ENCODE peak calls at places on chromosomes 12 and 14, in nine cellular contexts. One of them, this sample, is unnamed.

GRCh38 chr12:112992541-112993398 is 14.5 kb downstream of the OAS2 start:
- DNase-seq in right atrium auricular region: peak; percentile 68
- DNase-seq in small intestine: peak; percentile 64
- DNase-seq in vagina: peak; percentile 58
- DNase-seq in BE2C: peak; percentile 62
- DNase-seq in neural progenitor cell: peak; percentile 74
- DNase-seq in heart right ventricle: peak; percentile 28
- DNase-seq in neuronal stem cell: peak; percentile 38
- DNase-seq in CD8-positive, alpha-beta memory T cell: peak; percentile 21
- DNase-seq in this sample: peak; percentile 52

GRCh38 chr12:53798575-53798974 is 46.8 kb upstream of the CISTR start:
- DNase-seq in neuronal stem cell: no peak
- DNase-seq in BE2C: no peak
- DNase-seq in right atrium auricular region: no peak
- DNase-seq in small intestine: no peak
- DNase-seq in CD8-positive, alpha-beta memory T cell: no peak
- DNase-seq in vagina: no peak
- DNase-seq in neural progenitor cell: no peak
- DNase-seq in heart right ventricle: no peak
- DNase-seq in this sample: no peak

GRCh38 chr12:53752192-53752601 is 418 bp upstream of the CISTR start:
- DNase-seq in neuronal stem cell: no peak
- DNase-seq in neural progenitor cell: no peak
- DNase-seq in BE2C: no peak
- DNase-seq in small intestine: no peak
- DNase-seq in CD8-positive, alpha-beta memory T cell: no peak
- DNase-seq in right atrium auricular region: no peak
- DNase-seq in vagina: no peak
- DNase-seq in heart right ventricle: no peak
- DNase-seq in this sample: no peak

GRCh38 chr14:41597647-41598046 is 9.0 kb upstream of the LRFN5 start:
- DNase-seq in BE2C: peak; percentile 3
- DNase-seq in neuronal stem cell: no peak
- DNase-seq in small intestine: no peak
- DNase-seq in neural progenitor cell: no peak
- DNase-seq in right atrium auricular region: no peak
- DNase-seq in CD8-positive, alpha-beta memory T cell: no peak
- DNase-seq in vagina: no peak
- DNase-seq in heart right ventricle: no peak
- DNase-seq in this sample: no peak

GRCh38 chr14:61662437-61663311 is 32.6 kb upstream of the HIF1A start:
- DNase-seq in BE2C: peak; percentile 82
- DNase-seq in small intestine: peak; percentile 58
- DNase-seq in CD8-positive, alpha-beta memory T cell: peak; percentile 41
- DNase-seq in vagina: no peak
- DNase-seq in neuronal stem cell: no peak
- DNase-seq in neural progenitor cell: peak; percentile 4
- DNase-seq in right atrium auricular region: no peak
- DNase-seq in heart right ventricle: no peak
- DNase-seq in this sample: peak; percentile 46

GRCh38 chr12:51087818-51088217 is 4.4 kb upstream of the CSRNP2 start:
- DNase-seq in CD8-positive, alpha-beta memory T cell: no peak
- DNase-seq in BE2C: no peak
- DNase-seq in neuronal stem cell: no peak
- DNase-seq in neural progenitor cell: no peak
- DNase-seq in small intestine: no peak
- DNase-seq in heart right ventricle: no peak
- DNase-seq in vagina: no peak
- DNase-seq in right atrium auricular region: no peak
- DNase-seq in this sample: no peak

GRCh38 chr14:38255408-38255672 is 553 bp downstream of the CLEC14A start:
- DNase-seq in heart right ventricle: peak; percentile 15
- DNase-seq in vagina: no peak
- DNase-seq in neuronal stem cell: no peak
- DNase-seq in right atrium auricular region: no peak
- DNase-seq in small intestine: peak; percentile 35
- DNase-seq in neural progenitor cell: no peak
- DNase-seq in BE2C: no peak
- DNase-seq in CD8-positive, alpha-beta memory T cell: peak; percentile 22
- DNase-seq in this sample: no peak

GRCh38 chr14:50099335-50099734 is 17.0 kb downstream of the VCPKMT start:
- DNase-seq in CD8-positive, alpha-beta memory T cell: no peak
- DNase-seq in right atrium auricular region: no peak
- DNase-seq in vagina: no peak
- DNase-seq in neural progenitor cell: no peak
- DNase-seq in heart right ventricle: no peak
- DNase-seq in neuronal stem cell: no peak
- DNase-seq in BE2C: no peak
- DNase-seq in small intestine: peak; percentile 89
- DNase-seq in this sample: no peak

GRCh38 chr14:51630987-51631386 is 20.7 kb upstream of the FRMD6 start:
- DNase-seq in heart right ventricle: no peak
- DNase-seq in small intestine: no peak
- DNase-seq in neuronal stem cell: no peak
- DNase-seq in BE2C: no peak
- DNase-seq in vagina: no peak
- DNase-seq in right atrium auricular region: no peak
- DNase-seq in CD8-positive, alpha-beta memory T cell: no peak
- DNase-seq in neural progenitor cell: no peak
- DNase-seq in this sample: no peak

GRCh38 chr12:108761226-108761625 is 29.9 kb upstream of the CORO1C start:
- DNase-seq in vagina: no peak
- DNase-seq in CD8-positive, alpha-beta memory T cell: no peak
- DNase-seq in BE2C: no peak
- DNase-seq in heart right ventricle: no peak
- DNase-seq in small intestine: no peak
- DNase-seq in neural progenitor cell: no peak
- DNase-seq in right atrium auricular region: no peak
- DNase-seq in neuronal stem cell: no peak
- DNase-seq in this sample: no peak

GRCh38 chr12:62983594-62983993 is 48.6 kb upstream of the PPM1H start:
- DNase-seq in right atrium auricular region: no peak
- DNase-seq in CD8-positive, alpha-beta memory T cell: no peak
- DNase-seq in BE2C: no peak
- DNase-seq in neuronal stem cell: no peak
- DNase-seq in vagina: no peak
- DNase-seq in small intestine: peak; percentile 30
- DNase-seq in neural progenitor cell: peak; percentile 7
- DNase-seq in heart right ventricle: no peak
- DNase-seq in this sample: no peak

GRCh38 chr14:70257526-70257925 is 68.8 kb upstream of the SLC8A3 start:
- DNase-seq in vagina: no peak
- DNase-seq in neural progenitor cell: peak; percentile 36
- DNase-seq in CD8-positive, alpha-beta memory T cell: no peak
- DNase-seq in neuronal stem cell: no peak
- DNase-seq in heart right ventricle: no peak
- DNase-seq in small intestine: peak; percentile 13
- DNase-seq in BE2C: no peak
- DNase-seq in right atrium auricular region: no peak
- DNase-seq in this sample: no peak

GRCh38 chr14:104152246-104152575 is 13.8 kb downstream of the KIF26A start:
- DNase-seq in BE2C: no peak
- DNase-seq in heart right ventricle: no peak
- DNase-seq in CD8-positive, alpha-beta memory T cell: no peak
- DNase-seq in vagina: no peak
- DNase-seq in neuronal stem cell: no peak
- DNase-seq in right atrium auricular region: no peak
- DNase-seq in neural progenitor cell: no peak
- DNase-seq in small intestine: no peak
- DNase-seq in this sample: no peak

GRCh38 chr14:51310453-51311074 is 70.5 kb downstream of the TMX1 start:
- DNase-seq in right atrium auricular region: no peak
- DNase-seq in neuronal stem cell: no peak
- DNase-seq in vagina: no peak
- DNase-seq in BE2C: no peak
- DNase-seq in heart right ventricle: peak; percentile 73
- DNase-seq in neural progenitor cell: no peak
- DNase-seq in CD8-positive, alpha-beta memory T cell: no peak
- DNase-seq in small intestine: no peak
- DNase-seq in this sample: no peak

GRCh38 chr12:59895161-59895785 is 299.4 kb downstream of the SLC16A7 start:
- DNase-seq in vagina: no peak
- DNase-seq in neuronal stem cell: no peak
- DNase-seq in right atrium auricular region: no peak
- DNase-seq in BE2C: no peak
- DNase-seq in CD8-positive, alpha-beta memory T cell: no peak
- DNase-seq in heart right ventricle: no peak
- DNase-seq in small intestine: no peak
- DNase-seq in neural progenitor cell: no peak
- DNase-seq in this sample: no peak

GRCh38 chr14:96455588-96455987 is 46.6 kb upstream of the PAPOLA start:
- DNase-seq in small intestine: no peak
- DNase-seq in right atrium auricular region: no peak
- DNase-seq in neural progenitor cell: no peak
- DNase-seq in vagina: no peak
- DNase-seq in BE2C: no peak
- DNase-seq in neuronal stem cell: no peak
- DNase-seq in heart right ventricle: no peak
- DNase-seq in CD8-positive, alpha-beta memory T cell: no peak
- DNase-seq in this sample: no peak

GRCh38 chr12:130686511-130686981 is 29.6 kb downstream of the RIMBP2 start:
- DNase-seq in small intestine: no peak
- DNase-seq in right atrium auricular region: no peak
- DNase-seq in BE2C: peak; percentile 78
- DNase-seq in neuronal stem cell: no peak
- DNase-seq in CD8-positive, alpha-beta memory T cell: no peak
- DNase-seq in neural progenitor cell: peak; percentile 13
- DNase-seq in heart right ventricle: no peak
- DNase-seq in vagina: no peak
- DNase-seq in this sample: no peak

GRCh38 chr14:38197761-38198345 is 9.9 kb upstream of the SSTR1 start:
- DNase-seq in CD8-positive, alpha-beta memory T cell: no peak
- DNase-seq in small intestine: no peak
- DNase-seq in heart right ventricle: no peak
- DNase-seq in neural progenitor cell: no peak
- DNase-seq in BE2C: no peak
- DNase-seq in vagina: no peak
- DNase-seq in right atrium auricular region: no peak
- DNase-seq in neuronal stem cell: no peak
- DNase-seq in this sample: no peak

GRCh38 chr12:131468206-131468605 is 242.7 kb upstream of the SFSWAP start:
- DNase-seq in right atrium auricular region: no peak
- DNase-seq in small intestine: no peak
- DNase-seq in heart right ventricle: no peak
- DNase-seq in neuronal stem cell: no peak
- DNase-seq in vagina: peak; percentile 44
- DNase-seq in neural progenitor cell: no peak
- DNase-seq in BE2C: no peak
- DNase-seq in CD8-positive, alpha-beta memory T cell: no peak
- DNase-seq in this sample: no peak

GRCh38 chr14:70981005-70981952 is 74.0 kb downstream of the PCNX1 start:
- DNase-seq in heart right ventricle: no peak
- DNase-seq in BE2C: no peak
- DNase-seq in neural progenitor cell: no peak
- DNase-seq in vagina: no peak
- DNase-seq in right atrium auricular region: no peak
- DNase-seq in CD8-positive, alpha-beta memory T cell: no peak
- DNase-seq in neuronal stem cell: no peak
- DNase-seq in small intestine: no peak
- DNase-seq in this sample: no peak

GRCh38 chr12:26275313-26276257 is 80.2 kb downstream of the SSPN start:
- DNase-seq in small intestine: no peak
- DNase-seq in vagina: peak; percentile 81
- DNase-seq in CD8-positive, alpha-beta memory T cell: no peak
- DNase-seq in neural progenitor cell: no peak
- DNase-seq in right atrium auricular region: no peak
- DNase-seq in neuronal stem cell: no peak
- DNase-seq in heart right ventricle: no peak
- DNase-seq in BE2C: no peak
- DNase-seq in this sample: no peak

GRCh38 chr12:712172-712863 is 40.1 kb upstream of the WNK1 start:
- DNase-seq in neuronal stem cell: no peak
- DNase-seq in heart right ventricle: no peak
- DNase-seq in right atrium auricular region: no peak
- DNase-seq in vagina: no peak
- DNase-seq in CD8-positive, alpha-beta memory T cell: no peak
- DNase-seq in neural progenitor cell: no peak
- DNase-seq in small intestine: no peak
- DNase-seq in BE2C: no peak
- DNase-seq in this sample: no peak

GRCh38 chr12:57195655-57196371 is 20.8 kb upstream of the NXPH4 start:
- DNase-seq in neuronal stem cell: no peak
- DNase-seq in vagina: no peak
- DNase-seq in right atrium auricular region: no peak
- DNase-seq in BE2C: no peak
- DNase-seq in neural progenitor cell: no peak
- DNase-seq in small intestine: no peak
- DNase-seq in heart right ventricle: no peak
- DNase-seq in CD8-positive, alpha-beta memory T cell: no peak
- DNase-seq in this sample: no peak
- H3K36me3 ChIP-seq in neuronal stem cell: peaks cover 100% of the 10 kb centered on the region
- H3K36me3 ChIP-seq in vagina: no peaks in the 10 kb centered on the region
- H3K36me3 ChIP-seq in right atrium auricular region: peaks cover 98% of the 10 kb centered on the region
- H3K36me3 ChIP-seq in BE2C: no peaks in the 10 kb centered on the region
- H3K36me3 ChIP-seq in neural progenitor cell: no peaks in the 10 kb centered on the region
- H3K36me3 ChIP-seq in small intestine: peaks cover 47% of the 10 kb centered on the region
- H3K36me3 ChIP-seq in heart right ventricle: peaks cover 100% of the 10 kb centered on the region
- H3K36me3 ChIP-seq in CD8-positive, alpha-beta memory T cell: no peaks in the 10 kb centered on the region
- H3K36me3 ChIP-seq in this sample: no peaks in the 10 kb centered on the region

GRCh38 chr14:89598548-89599186 is 181.6 kb upstream of the FOXN3 start:
- DNase-seq in neuronal stem cell: no peak
- DNase-seq in CD8-positive, alpha-beta memory T cell: no peak
- DNase-seq in neural progenitor cell: no peak
- DNase-seq in BE2C: no peak
- DNase-seq in vagina: no peak
- DNase-seq in small intestine: no peak
- DNase-seq in right atrium auricular region: no peak
- DNase-seq in heart right ventricle: no peak
- DNase-seq in this sample: no peak
- H3K9me3 ChIP-seq in neuronal stem cell: peaks cover 15% of the 10 kb centered on the region
- H3K9me3 ChIP-seq in CD8-positive, alpha-beta memory T cell: peaks cover 10% of the 10 kb centered on the region
- H3K9me3 ChIP-seq in neural progenitor cell: peaks cover 21% of the 10 kb centered on the region
- H3K9me3 ChIP-seq in BE2C: no peaks in the 10 kb centered on the region
- H3K9me3 ChIP-seq in vagina: peaks cover 23% of the 10 kb centered on the region
- H3K9me3 ChIP-seq in small intestine: no peaks in the 10 kb centered on the region
- H3K9me3 ChIP-seq in right atrium auricular region: peaks cover 30% of the 10 kb centered on the region
- H3K9me3 ChIP-seq in heart right ventricle: peaks cover 56% of the 10 kb centered on the region
- H3K9me3 ChIP-seq in this sample: no peaks in the 10 kb centered on the region

GRCh38 chr14:22793976-22794375 is 21.3 kb downstream of the SLC7A7 start:
- DNase-seq in heart right ventricle: no peak
- DNase-seq in neuronal stem cell: no peak
- DNase-seq in vagina: no peak
- DNase-seq in right atrium auricular region: no peak
- DNase-seq in neural progenitor cell: no peak
- DNase-seq in small intestine: no peak
- DNase-seq in CD8-positive, alpha-beta memory T cell: no peak
- DNase-seq in BE2C: no peak
- DNase-seq in this sample: no peak
- H3K4me1 ChIP-seq in heart right ventricle: peaks cover 7% of the 10 kb centered on the region
- H3K4me1 ChIP-seq in neuronal stem cell: peaks cover 2% of the 10 kb centered on the region
- H3K4me1 ChIP-seq in vagina: no peaks in the 10 kb centered on the region
- H3K4me1 ChIP-seq in right atrium auricular region: no peaks in the 10 kb centered on the region
- H3K4me1 ChIP-seq in neural progenitor cell: no peaks in the 10 kb centered on the region
- H3K4me1 ChIP-seq in small intestine: no peaks in the 10 kb centered on the region
- H3K4me1 ChIP-seq in CD8-positive, alpha-beta memory T cell: no peaks in the 10 kb centered on the region
- H3K4me1 ChIP-seq in BE2C: peaks cover 2% of the 10 kb centered on the region
- H3K4me1 ChIP-seq in this sample: no peaks in the 10 kb centered on the region

DNA sequence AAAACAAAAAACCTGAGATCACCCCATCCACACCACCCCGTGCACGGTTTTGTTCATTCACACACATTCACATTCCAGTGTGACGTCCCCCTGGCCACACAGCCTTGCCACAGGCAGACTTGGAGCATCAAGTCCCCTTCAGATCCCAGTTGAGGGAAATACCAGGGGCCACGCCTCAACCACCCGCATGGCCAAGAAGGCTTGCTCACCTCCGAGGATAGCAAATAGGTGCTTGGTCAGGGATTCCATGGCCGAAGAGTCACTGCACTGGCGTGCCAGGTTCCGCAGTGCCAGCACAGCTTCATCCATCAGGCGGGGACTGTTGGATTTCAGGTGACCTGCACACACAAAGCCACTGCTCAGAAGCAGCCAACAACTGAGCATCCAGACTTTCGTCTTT is 19.0 kb downstream of the GCN1 start:
- DNase-seq in neural progenitor cell: no peak
- DNase-seq in CD8-positive, alpha-beta memory T cell: no peak
- DNase-seq in vagina: no peak
- DNase-seq in right atrium auricular region: no peak
- DNase-seq in heart right ventricle: no peak
- DNase-seq in BE2C: no peak
- DNase-seq in small intestine: no peak
- DNase-seq in neuronal stem cell: no peak
- DNase-seq in this sample: no peak
- H3K36me3 ChIP-seq in neural progenitor cell: no peaks in the 10 kb centered on the region
- H3K36me3 ChIP-seq in CD8-positive, alpha-beta memory T cell: peaks cover 58% of the 10 kb centered on the region
- H3K36me3 ChIP-seq in vagina: no peaks in the 10 kb centered on the region
- H3K36me3 ChIP-seq in right atrium auricular region: peaks cover 90% of the 10 kb centered on the region
- H3K36me3 ChIP-seq in heart right ventricle: peaks cover 99% of the 10 kb centered on the region
- H3K36me3 ChIP-seq in BE2C: peaks cover 99% of the 10 kb centered on the region
- H3K36me3 ChIP-seq in small intestine: peaks cover 26% of the 10 kb centered on the region
- H3K36me3 ChIP-seq in neuronal stem cell: peaks cover 96% of the 10 kb centered on the region
- H3K36me3 ChIP-seq in this sample: peaks cover 34% of the 10 kb centered on the region

This sample was measured in naive thymus-derived CD4-positive, alpha-beta T cell.